ENCODE peak calls at places on chromosomes 5 and 9, in seven cellular contexts. One of them, this sample, is unnamed.

GRCh38 chr9:33289501-33289900 is 815 bp upstream of the NFX1 start:
- DNase-seq in HFFc6: no peak
- DNase-seq in mammary epithelial cell: no peak
- DNase-seq in GM23248: peak
- DNase-seq in psoas muscle: peak
- DNase-seq in NCI-H2081: no peak
- DNase-seq in fibroblast of lung: peak
- DNase-seq in this sample: peak

GRCh38 chr5:101932599-101932998 is 363.5 kb downstream of the SLCO4C1 start:
- DNase-seq in HFFc6: no peak
- DNase-seq in mammary epithelial cell: no peak
- DNase-seq in GM23248: no peak
- DNase-seq in psoas muscle: no peak
- DNase-seq in NCI-H2081: peak
- DNase-seq in fibroblast of lung: no peak
- DNase-seq in this sample: no peak

GRCh38 chr9:14278291-14278721 is 35.6 kb downstream of the NFIB start:
- DNase-seq in HFFc6: peak
- DNase-seq in mammary epithelial cell: peak
- DNase-seq in GM23248: peak
- DNase-seq in psoas muscle: no peak
- DNase-seq in NCI-H2081: peak
- DNase-seq in fibroblast of lung: peak
- DNase-seq in this sample: no peak

GRCh38 chr9:116250881-116251280 is 97.3 kb downstream of the PAPPA start:
- DNase-seq in HFFc6: no peak
- DNase-seq in mammary epithelial cell: no peak
- DNase-seq in GM23248: peak
- DNase-seq in psoas muscle: no peak
- DNase-seq in NCI-H2081: no peak
- DNase-seq in fibroblast of lung: no peak
- DNase-seq in this sample: no peak

GRCh38 chr9:129330711-129331279 is 152.7 kb upstream of the IER5L start:
- DNase-seq in HFFc6: peak
- DNase-seq in mammary epithelial cell: no peak
- DNase-seq in GM23248: peak
- DNase-seq in psoas muscle: no peak
- DNase-seq in NCI-H2081: no peak
- DNase-seq in fibroblast of lung: peak
- DNase-seq in this sample: no peak

GRCh38 chr9:84556556-84556955 is 113.0 kb upstream of the NTRK2 start:
- DNase-seq in HFFc6: no peak
- DNase-seq in mammary epithelial cell: peak
- DNase-seq in GM23248: no peak
- DNase-seq in psoas muscle: no peak
- DNase-seq in NCI-H2081: no peak
- DNase-seq in fibroblast of lung: no peak
- DNase-seq in this sample: no peak

GRCh38 chr9:89484475-89485404 is 13.2 kb downstream of the SEMA4D start:
- DNase-seq in HFFc6: no peak
- DNase-seq in mammary epithelial cell: no peak
- DNase-seq in GM23248: no peak
- DNase-seq in psoas muscle: no peak
- DNase-seq in NCI-H2081: no peak
- DNase-seq in fibroblast of lung: no peak
- DNase-seq in this sample: peak

GRCh38 chr5:65722575-65723424 is 795 bp downstream of the NLN start:
- DNase-seq in HFFc6: peak
- DNase-seq in mammary epithelial cell: peak
- DNase-seq in GM23248: peak
- DNase-seq in psoas muscle: no peak
- DNase-seq in NCI-H2081: peak
- DNase-seq in fibroblast of lung: peak
- DNase-seq in this sample: no peak

GRCh38 chr9:108673386-108673785 is 182.4 kb downstream of the ACTL7B start:
- DNase-seq in HFFc6: no peak
- DNase-seq in mammary epithelial cell: peak
- DNase-seq in GM23248: peak
- DNase-seq in psoas muscle: no peak
- DNase-seq in NCI-H2081: no peak
- DNase-seq in fibroblast of lung: peak
- DNase-seq in this sample: no peak

GRCh38 chr5:16666861-16667481 is 50.2 kb upstream of the RETREG1 start:
- DNase-seq in HFFc6: no peak
- DNase-seq in mammary epithelial cell: no peak
- DNase-seq in GM23248: peak
- DNase-seq in psoas muscle: no peak
- DNase-seq in NCI-H2081: peak
- DNase-seq in fibroblast of lung: no peak
- DNase-seq in this sample: no peak

GRCh38 chr5:5044240-5044840 is 95.8 kb upstream of the ADAMTS16 start:
- DNase-seq in HFFc6: no peak
- DNase-seq in mammary epithelial cell: no peak
- DNase-seq in GM23248: no peak
- DNase-seq in psoas muscle: no peak
- DNase-seq in NCI-H2081: no peak
- DNase-seq in fibroblast of lung: peak
- DNase-seq in this sample: no peak

GRCh38 chr9:77663754-77664153 is 15.6 kb upstream of the GNA14 start:
- DNase-seq in HFFc6: no peak
- DNase-seq in mammary epithelial cell: peak
- DNase-seq in GM23248: peak
- DNase-seq in psoas muscle: no peak
- DNase-seq in NCI-H2081: no peak
- DNase-seq in fibroblast of lung: peak
- DNase-seq in this sample: no peak

GRCh38 chr9:16102154-16102553 is 549.3 kb downstream of the CCDC171 start:
- DNase-seq in HFFc6: no peak
- DNase-seq in mammary epithelial cell: no peak
- DNase-seq in GM23248: no peak
- DNase-seq in psoas muscle: no peak
- DNase-seq in NCI-H2081: no peak
- DNase-seq in fibroblast of lung: no peak
- DNase-seq in this sample: no peak

GRCh38 chr5:65893749-65894430 is 32.5 kb upstream of the ERBIN start:
- DNase-seq in HFFc6: no peak
- DNase-seq in mammary epithelial cell: no peak
- DNase-seq in GM23248: no peak
- DNase-seq in psoas muscle: no peak
- DNase-seq in NCI-H2081: no peak
- DNase-seq in fibroblast of lung: no peak
- DNase-seq in this sample: no peak

GRCh38 chr5:107670028-107670926 is 460 bp downstream of the EFNA5 start:
- DNase-seq in HFFc6: no peak
- DNase-seq in mammary epithelial cell: peak
- DNase-seq in GM23248: peak
- DNase-seq in psoas muscle: peak
- DNase-seq in NCI-H2081: peak
- DNase-seq in fibroblast of lung: peak
- DNase-seq in this sample: peak

GRCh38 chr9:2623046-2623865 is 1.7 kb downstream of the VLDLR start:
- DNase-seq in HFFc6: peak
- DNase-seq in mammary epithelial cell: peak
- DNase-seq in GM23248: peak
- DNase-seq in psoas muscle: peak
- DNase-seq in NCI-H2081: peak
- DNase-seq in fibroblast of lung: peak
- DNase-seq in this sample: peak

GRCh38 chr5:132499440-132500243 is 9.1 kb upstream of the IRF1 start:
- DNase-seq in HFFc6: no peak
- DNase-seq in mammary epithelial cell: no peak
- DNase-seq in GM23248: no peak
- DNase-seq in psoas muscle: no peak
- DNase-seq in NCI-H2081: no peak
- DNase-seq in fibroblast of lung: no peak
- DNase-seq in this sample: no peak

GRCh38 chr5:154837009-154837881 is 13.2 kb downstream of the FAXDC2 start:
- DNase-seq in HFFc6: no peak
- DNase-seq in mammary epithelial cell: no peak
- DNase-seq in GM23248: no peak
- DNase-seq in psoas muscle: no peak
- DNase-seq in NCI-H2081: no peak
- DNase-seq in fibroblast of lung: no peak
- DNase-seq in this sample: no peak

GRCh38 chr5:169384661-169385060 is 83.7 kb upstream of the SLIT3 start:
- DNase-seq in HFFc6: no peak
- DNase-seq in mammary epithelial cell: no peak
- DNase-seq in GM23248: no peak
- DNase-seq in psoas muscle: no peak
- DNase-seq in NCI-H2081: no peak
- DNase-seq in fibroblast of lung: peak
- DNase-seq in this sample: no peak

GRCh38 chr5:10387690-10388089 is 34.2 kb downstream of the MARCHF6 start:
- DNase-seq in HFFc6: peak
- DNase-seq in mammary epithelial cell: peak
- DNase-seq in GM23248: peak
- DNase-seq in psoas muscle: no peak
- DNase-seq in NCI-H2081: no peak
- DNase-seq in fibroblast of lung: peak
- DNase-seq in this sample: no peak

GRCh38 chr5:38316544-38317224 is 58.3 kb downstream of the EGFLAM start:
- DNase-seq in HFFc6: peak
- DNase-seq in mammary epithelial cell: no peak
- DNase-seq in GM23248: peak
- DNase-seq in psoas muscle: peak
- DNase-seq in NCI-H2081: no peak
- DNase-seq in fibroblast of lung: no peak
- DNase-seq in this sample: peak

GRCh38 chr9:136399176-136400037 is 563 bp downstream of the SNAPC4 start:
- DNase-seq in HFFc6: no peak
- DNase-seq in mammary epithelial cell: peak
- DNase-seq in GM23248: peak
- DNase-seq in psoas muscle: peak
- DNase-seq in NCI-H2081: peak
- DNase-seq in fibroblast of lung: no peak
- DNase-seq in this sample: no peak

GRCh38 chr5:56409331-56410190 is 176.4 kb upstream of the ANKRD55 start:
- DNase-seq in HFFc6: peak
- DNase-seq in mammary epithelial cell: peak
- DNase-seq in GM23248: peak
- DNase-seq in psoas muscle: no peak
- DNase-seq in NCI-H2081: no peak
- DNase-seq in fibroblast of lung: peak
- DNase-seq in this sample: no peak

GRCh38 chr9:136859821-136860269 is 6.3 kb downstream of the EDF1 start:
- DNase-seq in HFFc6: no peak
- DNase-seq in mammary epithelial cell: no peak
- DNase-seq in GM23248: no peak
- DNase-seq in psoas muscle: no peak
- DNase-seq in NCI-H2081: no peak
- DNase-seq in fibroblast of lung: no peak
- DNase-seq in this sample: no peak

GRCh38 chr5:169945831-169946261 is 34.4 kb downstream of the INSYN2B start:
- DNase-seq in HFFc6: peak
- DNase-seq in mammary epithelial cell: peak
- DNase-seq in GM23248: peak
- DNase-seq in psoas muscle: peak
- DNase-seq in NCI-H2081: no peak
- DNase-seq in fibroblast of lung: peak
- DNase-seq in this sample: peak

GRCh38 chr5:6772886-6773285 is 59.7 kb downstream of the TENT4A start:
- DNase-seq in HFFc6: no peak
- DNase-seq in mammary epithelial cell: no peak
- DNase-seq in GM23248: peak
- DNase-seq in psoas muscle: peak
- DNase-seq in NCI-H2081: no peak
- DNase-seq in fibroblast of lung: no peak
- DNase-seq in this sample: no peak

GRCh38 chr5:167840736-167841135 is 450.7 kb upstream of the WWC1 start:
- DNase-seq in HFFc6: no peak
- DNase-seq in mammary epithelial cell: no peak
- DNase-seq in GM23248: peak
- DNase-seq in psoas muscle: no peak
- DNase-seq in NCI-H2081: no peak
- DNase-seq in fibroblast of lung: no peak
- DNase-seq in this sample: no peak

GRCh38 chr9:101791938-101792337 is 53.5 kb upstream of the GRIN3A start:
- DNase-seq in HFFc6: no peak
- DNase-seq in mammary epithelial cell: peak
- DNase-seq in GM23248: peak
- DNase-seq in psoas muscle: no peak
- DNase-seq in NCI-H2081: peak
- DNase-seq in fibroblast of lung: peak
- DNase-seq in this sample: no peak

GRCh38 chr5:57219386-57219785 is 45.5 kb downstream of the GPBP1 start:
- DNase-seq in HFFc6: no peak
- DNase-seq in mammary epithelial cell: no peak
- DNase-seq in GM23248: no peak
- DNase-seq in psoas muscle: no peak
- DNase-seq in NCI-H2081: no peak
- DNase-seq in fibroblast of lung: no peak
- DNase-seq in this sample: no peak

GRCh38 chr9:128456613-128457061 is 831 bp downstream of the ODF2 start:
- DNase-seq in HFFc6: peak
- DNase-seq in mammary epithelial cell: peak
- DNase-seq in GM23248: peak
- DNase-seq in psoas muscle: peak
- DNase-seq in NCI-H2081: peak
- DNase-seq in fibroblast of lung: peak
- DNase-seq in this sample: peak